ENCODE peak calls at places on chromosomes 2 and 18, in four cellular contexts. One of them, this sample, is unnamed.

GRCh38 chr2:75375646-75376582 is 176.6 kb upstream of the TACR1 start:
- DNase-seq in vagina: no peak
- DNase-seq in Peyer's patch: no peak
- DNase-seq in OCI-LY7: no peak
- DNase-seq in this sample: no peak

GRCh38 chr2:81495556-81495955 is 1191.0 kb upstream of the LRRTM1 start:
- DNase-seq in vagina: no peak
- DNase-seq in Peyer's patch: no peak
- DNase-seq in OCI-LY7: no peak
- DNase-seq in this sample: no peak

GRCh38 chr2:43542285-43542933 is 53.4 kb downstream of the THADA start:
- DNase-seq in vagina: no peak
- DNase-seq in Peyer's patch: no peak
- DNase-seq in OCI-LY7: peak
- DNase-seq in this sample: peak

GRCh38 chr18:33114749-33115148 is 325.8 kb downstream of the CCDC178 start:
- DNase-seq in vagina: no peak
- DNase-seq in Peyer's patch: no peak
- DNase-seq in OCI-LY7: no peak
- DNase-seq in this sample: no peak

GRCh38 chr2:177295479-177295878 is 31.0 kb upstream of the NFE2L2 start:
- DNase-seq in vagina: no peak
- DNase-seq in Peyer's patch: no peak
- DNase-seq in OCI-LY7: no peak
- DNase-seq in this sample: no peak

GRCh38 chr2:74233648-74234047 is 35.2 kb downstream of the MTHFD2 start:
- DNase-seq in vagina: no peak
- DNase-seq in Peyer's patch: no peak
- DNase-seq in OCI-LY7: no peak
- DNase-seq in this sample: no peak

GRCh38 chr2:196131384-196131861 is 40.0 kb downstream of the STK17B start:
- DNase-seq in vagina: no peak
- DNase-seq in Peyer's patch: no peak
- DNase-seq in OCI-LY7: peak
- DNase-seq in this sample: peak

GRCh38 chr2:31337860-31338259 is 76.7 kb downstream of the XDH start:
- DNase-seq in vagina: no peak
- DNase-seq in Peyer's patch: no peak
- DNase-seq in OCI-LY7: no peak
- DNase-seq in this sample: no peak